ENCODE peak calls at places on chromosome 4, in seven cellular contexts. X is AG04450, T is left ventricle myocardium inferior, C is thyroid gland, K is pancreas, Q is A549, O is cardiac muscle cell. V is an unnamed sample.

GRCh38 chr4:79852305-79852730 is 220.7 kb downstream of the ANTXR2 start:
- DNase-seq in K (no peak), X (peak), C (peak), O (peak), Q (no peak), T (peak), V (no peak)

GRCh38 chr4:25509656-25510055 is 132.6 kb downstream of the ANAPC4 start:
- DNase-seq in T (no peak), O (no peak), K (no peak), Q (no peak), C (no peak), X (no peak), V (no peak)

GRCh38 chr4:138707746-138708145 is 307.8 kb upstream of the NOCT start:
- DNase-seq in Q (no peak), X (no peak), T (no peak), K (no peak), O (no peak), C (no peak), V (no peak)

GRCh38 chr4:121822796-121823504 is 733 bp downstream of the CCNA2 start:
- DNase-seq in T (no peak), X (no peak), O (peak), C (peak), Q (peak), K (no peak), V (no peak)

GRCh38 chr4:1960170-1960825 is 48.5 kb downstream of the NELFA start:
- DNase-seq in C (no peak), Q (no peak), X (no peak), K (no peak), O (peak), T (no peak), V (no peak)

GRCh38 chr4:8493484-8493883 is 52.9 kb downstream of the TRMT44 start:
- DNase-seq in X (no peak), Q (no peak), O (no peak), T (no peak), C (no peak), K (no peak), V (no peak)

GRCh38 chr4:8209176-8209874 is 10.2 kb downstream of the SH3TC1 start:
- DNase-seq in C (no peak), X (no peak), Q (no peak), O (no peak), K (no peak), T (no peak), V (no peak)

GRCh38 chr4:109921384-109921808 is 8.7 kb downstream of the EGF start:
- DNase-seq in O (peak), X (no peak), C (no peak), K (no peak), T (no peak), Q (peak), V (no peak)

GRCh38 chr4:168098257-168098717 is 6.0 kb downstream of the ANXA10 start:
- DNase-seq in K (no peak), Q (no peak), C (no peak), T (no peak), O (peak), X (no peak), V (peak)

GRCh38 chr4:166274136-166274761 is 401.2 kb downstream of the TLL1 start:
- DNase-seq in X (no peak), C (no peak), K (no peak), Q (no peak), T (no peak), O (no peak), V (no peak)

GRCh38 chr4:14165253-14165942 is 537.9 kb upstream of the BOD1L1 start:
- DNase-seq in Q (no peak), X (no peak), T (no peak), O (no peak), C (no peak), K (no peak), V (no peak)
- H3K4me3 ChIP-seq in Q (no peak), X (no peak), T (no peak), O (no peak), C (no peak), K (no peak), V (no peak)

GRCh38 chr4:38313999-38314561 is 349.9 kb upstream of the KLF3 start:
- DNase-seq in C (no peak), Q (no peak), O (peak), K (no peak), T (no peak), X (no peak), V (peak)
- H3K27ac ChIP-seq in C (no peak), Q (peak), O (no peak), K (peak), T (no peak), X (no peak), V (peak)

GRCh38 chr4:95000076-95000648 is 242.4 kb downstream of the BMPR1B start:
- DNase-seq in C (no peak), T (no peak), X (no peak), K (no peak), O (no peak), Q (no peak), V (no peak)

GRCh38 chr4:94995684-94996394 is 238.1 kb downstream of the BMPR1B start:
- DNase-seq in X (no peak), C (peak), O (peak), Q (no peak), K (no peak), T (no peak), V (no peak)
- H3K4me3 ChIP-seq in X (no peak), C (no peak), O (no peak), Q (no peak), K (peak), T (peak), V (no peak)

DNA sequence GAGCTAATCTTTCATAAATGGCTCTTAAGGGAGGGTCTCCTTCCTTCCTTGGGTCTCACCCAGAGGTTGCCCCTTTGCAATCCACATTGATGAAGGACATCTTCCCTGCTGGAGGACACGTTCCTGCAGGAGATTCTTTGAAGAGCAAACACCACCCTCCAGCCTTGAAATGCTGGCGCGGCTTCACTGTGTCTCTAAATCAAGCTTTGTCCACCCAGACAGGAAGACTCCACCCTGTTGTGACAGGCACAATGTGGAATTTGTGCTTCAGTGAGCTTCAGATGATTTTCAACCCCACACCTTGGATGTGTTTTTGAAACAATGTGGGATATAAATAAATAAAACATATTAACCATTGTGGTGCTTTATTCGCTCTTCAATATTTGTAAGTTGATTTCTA is 264.1 kb downstream of the RAPGEF2 start:
- DNase-seq in T (peak), O (no peak), X (no peak), K (no peak), C (peak), Q (no peak), V (no peak)
- H3K27ac ChIP-seq in T (peak), O (no peak), X (no peak), K (no peak), C (peak), Q (no peak), V (peak)

DNA sequence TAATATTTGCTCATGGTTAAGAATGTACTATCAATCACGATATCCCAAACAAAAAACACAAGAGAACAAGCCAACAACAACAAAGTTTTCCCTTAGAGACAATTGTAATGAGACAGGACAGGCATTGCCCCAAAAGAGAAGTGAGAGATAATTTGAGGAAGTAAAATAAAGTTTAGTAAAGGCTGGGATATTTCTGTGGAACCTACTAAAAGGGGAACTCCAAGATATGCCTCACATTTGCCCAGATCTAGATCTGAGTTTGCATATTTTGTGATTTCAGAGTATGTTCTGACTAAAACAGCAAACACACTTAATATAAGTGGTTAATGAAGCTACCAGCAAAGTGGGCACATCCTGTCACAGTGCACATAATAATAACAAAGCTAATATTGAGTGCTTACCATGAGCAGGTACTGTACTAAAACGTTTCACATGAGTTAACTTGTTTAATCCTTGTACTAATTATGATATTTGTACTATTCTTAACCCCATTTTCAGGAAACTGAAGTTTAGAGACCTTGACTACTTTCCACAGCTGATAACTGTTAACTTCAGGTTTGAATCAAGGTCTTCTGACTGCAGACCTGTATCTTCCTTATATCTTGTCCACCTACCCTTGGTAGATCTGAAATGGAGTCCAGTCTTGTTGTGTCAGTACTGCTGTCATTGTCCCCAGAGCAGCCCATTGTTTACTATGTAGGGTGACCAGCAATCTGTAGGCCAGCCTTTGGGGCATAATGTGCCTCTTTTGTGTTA is 26.0 kb upstream of the BMP2K start:
- DNase-seq in X (no peak), K (no peak), Q (no peak), O (no peak), C (no peak), T (no peak), V (no peak)
- H3K4me3 ChIP-seq in X (no peak), K (no peak), Q (no peak), O (no peak), C (no peak), T (no peak), V (no peak)

GRCh38 chr4:184792334-184792733 is 33.4 kb downstream of the ACSL1 start:
- DNase-seq in X (no peak), T (no peak), Q (no peak), K (no peak), O (no peak), C (no peak), V (no peak)
- H3K27ac ChIP-seq in X (peak), T (peak), Q (peak), K (peak), O (peak), C (no peak), V (peak)

GRCh38 chr4:93828830-93829530 is 427 bp downstream of the ATOH1 start:
- DNase-seq in Q (no peak), K (no peak), O (no peak), C (peak), T (no peak), X (no peak), V (no peak)

GRCh38 chr4:93830090-93830818 is 1.7 kb downstream of the ATOH1 start:
- DNase-seq in Q (no peak), K (no peak), X (no peak), O (no peak), C (no peak), T (no peak), V (no peak)

GRCh38 chr4:93828332-93828829 is at the start of gene ATOH1:
- DNase-seq in O (no peak), Q (peak), C (peak), K (no peak), T (no peak), X (no peak), V (no peak)

GRCh38 chr4:93827272-93827947 is 1.1 kb upstream of the ATOH1 start:
- DNase-seq in Q (no peak), K (no peak), T (no peak), O (no peak), C (no peak), X (no peak), V (no peak)

GRCh38 chr4:93829531-93830089 is 1.1 kb downstream of the ATOH1 start:
- DNase-seq in Q (no peak), K (no peak), C (no peak), X (no peak), O (no peak), T (no peak), V (no peak)
- H3K4me3 ChIP-seq in Q (no peak), K (no peak), C (no peak), X (no peak), O (peak), T (peak), V (no peak)

DNA sequence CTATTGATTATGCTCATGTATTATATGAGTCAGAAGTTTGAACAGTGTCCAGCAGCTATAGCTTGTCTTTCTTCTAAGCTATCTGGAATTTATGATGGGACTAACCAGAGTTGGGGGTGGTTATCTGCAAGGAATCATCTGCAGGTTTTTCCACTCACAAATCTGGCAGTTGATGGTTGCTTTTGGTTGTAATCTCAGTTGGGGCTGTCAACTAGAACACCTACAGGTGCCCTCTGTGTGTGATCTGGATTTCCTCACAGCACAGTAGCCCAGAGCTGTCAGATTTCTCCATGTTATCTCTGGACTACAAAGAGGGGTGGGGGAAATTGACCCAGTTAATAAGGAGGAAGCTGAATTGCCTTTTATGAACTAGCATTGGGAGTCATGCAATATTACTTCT is 51.4 kb upstream of the MAP9 start:
- DNase-seq in O (no peak), C (no peak), K (no peak), Q (no peak), T (no peak), X (no peak), V (no peak)
- H3K27ac ChIP-seq in O (no peak), C (no peak), K (no peak), Q (no peak), T (peak), X (no peak), V (no peak)

V was measured in keratinocyte.